ENCODE peak calls at places on chromosomes 12 and 14, in ten cellular contexts. One of them, this sample, is unnamed.

GRCh38 chr12:124032265-124032886 is 59.4 kb downstream of the ZNF664 start:
- DNase-seq in transverse colon: peak
- DNase-seq in neural progenitor cell: peak
- DNase-seq in IMR-90: peak
- DNase-seq in AG09309: no peak
- DNase-seq in CD4-positive, CD25-positive, alpha-beta regulatory T cell: no peak
- DNase-seq in CD8-positive, alpha-beta memory T cell: no peak
- DNase-seq in uterus: peak
- DNase-seq in Panc1: peak
- DNase-seq in GM12865: peak
- DNase-seq in this sample: peak

GRCh38 chr14:59036134-59036533 is 152.3 kb upstream of the DAAM1 start:
- DNase-seq in CD4-positive, CD25-positive, alpha-beta regulatory T cell: no peak
- DNase-seq in transverse colon: no peak
- DNase-seq in GM12865: no peak
- DNase-seq in neural progenitor cell: no peak
- DNase-seq in AG09309: no peak
- DNase-seq in uterus: no peak
- DNase-seq in CD8-positive, alpha-beta memory T cell: no peak
- DNase-seq in IMR-90: no peak
- DNase-seq in Panc1: no peak
- DNase-seq in this sample: no peak

GRCh38 chr14:29321646-29322045 is 555.1 kb downstream of the FOXG1 start:
- DNase-seq in IMR-90: peak
- DNase-seq in neural progenitor cell: no peak
- DNase-seq in transverse colon: no peak
- DNase-seq in AG09309: peak
- DNase-seq in GM12865: no peak
- DNase-seq in CD4-positive, CD25-positive, alpha-beta regulatory T cell: no peak
- DNase-seq in uterus: no peak
- DNase-seq in Panc1: no peak
- DNase-seq in CD8-positive, alpha-beta memory T cell: no peak
- DNase-seq in this sample: no peak

GRCh38 chr14:22555573-22556011 is 33.4 kb downstream of the DAD1 start:
- DNase-seq in Panc1: no peak
- DNase-seq in uterus: no peak
- DNase-seq in CD4-positive, CD25-positive, alpha-beta regulatory T cell: no peak
- DNase-seq in GM12865: peak
- DNase-seq in CD8-positive, alpha-beta memory T cell: peak
- DNase-seq in neural progenitor cell: no peak
- DNase-seq in transverse colon: no peak
- DNase-seq in IMR-90: peak
- DNase-seq in AG09309: no peak
- DNase-seq in this sample: peak

GRCh38 chr12:30996255-30996654 is 69.7 kb downstream of the TSPAN11 start:
- DNase-seq in CD4-positive, CD25-positive, alpha-beta regulatory T cell: no peak
- DNase-seq in uterus: no peak
- DNase-seq in Panc1: no peak
- DNase-seq in AG09309: no peak
- DNase-seq in IMR-90: peak
- DNase-seq in neural progenitor cell: no peak
- DNase-seq in GM12865: no peak
- DNase-seq in transverse colon: no peak
- DNase-seq in CD8-positive, alpha-beta memory T cell: no peak
- DNase-seq in this sample: no peak

GRCh38 chr12:75212072-75212471 is 2.4 kb upstream of the KCNC2 start:
- DNase-seq in GM12865: no peak
- DNase-seq in CD4-positive, CD25-positive, alpha-beta regulatory T cell: no peak
- DNase-seq in neural progenitor cell: no peak
- DNase-seq in uterus: no peak
- DNase-seq in CD8-positive, alpha-beta memory T cell: no peak
- DNase-seq in IMR-90: no peak
- DNase-seq in AG09309: no peak
- DNase-seq in Panc1: no peak
- DNase-seq in transverse colon: no peak
- DNase-seq in this sample: peak

GRCh38 chr14:72822946-72823611 is 70.8 kb downstream of the DPF3 start:
- DNase-seq in neural progenitor cell: no peak
- DNase-seq in uterus: no peak
- DNase-seq in GM12865: no peak
- DNase-seq in transverse colon: no peak
- DNase-seq in CD8-positive, alpha-beta memory T cell: no peak
- DNase-seq in IMR-90: no peak
- DNase-seq in Panc1: no peak
- DNase-seq in AG09309: no peak
- DNase-seq in CD4-positive, CD25-positive, alpha-beta regulatory T cell: no peak
- DNase-seq in this sample: no peak

GRCh38 chr12:57983150-57983857 is 41.9 kb downstream of the ATP23 start:
- DNase-seq in CD8-positive, alpha-beta memory T cell: no peak
- DNase-seq in CD4-positive, CD25-positive, alpha-beta regulatory T cell: no peak
- DNase-seq in transverse colon: peak
- DNase-seq in uterus: no peak
- DNase-seq in AG09309: peak
- DNase-seq in Panc1: peak
- DNase-seq in neural progenitor cell: peak
- DNase-seq in IMR-90: peak
- DNase-seq in GM12865: peak
- DNase-seq in this sample: peak

GRCh38 chr14:56632192-56632591 is 52.6 kb downstream of the TMEM260 start:
- DNase-seq in Panc1: no peak
- DNase-seq in uterus: no peak
- DNase-seq in transverse colon: no peak
- DNase-seq in CD4-positive, CD25-positive, alpha-beta regulatory T cell: no peak
- DNase-seq in neural progenitor cell: no peak
- DNase-seq in IMR-90: no peak
- DNase-seq in AG09309: no peak
- DNase-seq in CD8-positive, alpha-beta memory T cell: no peak
- DNase-seq in GM12865: no peak
- DNase-seq in this sample: no peak

GRCh38 chr14:56630707-56631106 is 51.1 kb downstream of the TMEM260 start:
- DNase-seq in CD4-positive, CD25-positive, alpha-beta regulatory T cell: no peak
- DNase-seq in GM12865: no peak
- DNase-seq in neural progenitor cell: no peak
- DNase-seq in AG09309: peak
- DNase-seq in CD8-positive, alpha-beta memory T cell: no peak
- DNase-seq in uterus: no peak
- DNase-seq in transverse colon: no peak
- DNase-seq in Panc1: no peak
- DNase-seq in IMR-90: peak
- DNase-seq in this sample: no peak

GRCh38 chr14:56633544-56633943 is 53.9 kb downstream of the TMEM260 start:
- DNase-seq in GM12865: no peak
- DNase-seq in IMR-90: peak
- DNase-seq in neural progenitor cell: no peak
- DNase-seq in uterus: no peak
- DNase-seq in transverse colon: no peak
- DNase-seq in CD8-positive, alpha-beta memory T cell: no peak
- DNase-seq in Panc1: no peak
- DNase-seq in AG09309: no peak
- DNase-seq in CD4-positive, CD25-positive, alpha-beta regulatory T cell: no peak
- DNase-seq in this sample: no peak

GRCh38 chr14:56635041-56635440 is 55.4 kb downstream of the TMEM260 start:
- DNase-seq in AG09309: no peak
- DNase-seq in transverse colon: no peak
- DNase-seq in IMR-90: no peak
- DNase-seq in Panc1: no peak
- DNase-seq in CD4-positive, CD25-positive, alpha-beta regulatory T cell: no peak
- DNase-seq in neural progenitor cell: no peak
- DNase-seq in CD8-positive, alpha-beta memory T cell: no peak
- DNase-seq in GM12865: no peak
- DNase-seq in uterus: no peak
- DNase-seq in this sample: no peak
- H3K4me3 ChIP-seq in AG09309: no peak
- H3K4me3 ChIP-seq in transverse colon: no peak
- H3K4me3 ChIP-seq in IMR-90: no peak
- H3K4me3 ChIP-seq in Panc1: no peak
- H3K4me3 ChIP-seq in CD4-positive, CD25-positive, alpha-beta regulatory T cell: no peak
- H3K4me3 ChIP-seq in neural progenitor cell: no peak
- H3K4me3 ChIP-seq in CD8-positive, alpha-beta memory T cell: no peak
- H3K4me3 ChIP-seq in GM12865: no peak
- H3K4me3 ChIP-seq in uterus: no peak
- H3K4me3 ChIP-seq in this sample: no peak

GRCh38 chr12:14167005-14167628 is 185.7 kb upstream of the GRIN2B start:
- DNase-seq in Panc1: peak
- DNase-seq in neural progenitor cell: peak
- DNase-seq in AG09309: peak
- DNase-seq in uterus: peak
- DNase-seq in transverse colon: peak
- DNase-seq in CD4-positive, CD25-positive, alpha-beta regulatory T cell: peak
- DNase-seq in CD8-positive, alpha-beta memory T cell: peak
- DNase-seq in IMR-90: peak
- DNase-seq in GM12865: peak
- DNase-seq in this sample: peak

GRCh38 chr12:14171111-14171510 is 189.7 kb upstream of the GRIN2B start:
- DNase-seq in Panc1: no peak
- DNase-seq in IMR-90: no peak
- DNase-seq in GM12865: peak
- DNase-seq in neural progenitor cell: no peak
- DNase-seq in uterus: no peak
- DNase-seq in transverse colon: no peak
- DNase-seq in CD8-positive, alpha-beta memory T cell: no peak
- DNase-seq in CD4-positive, CD25-positive, alpha-beta regulatory T cell: no peak
- DNase-seq in AG09309: no peak
- DNase-seq in this sample: no peak
- H3K4me3 ChIP-seq in Panc1: no peak
- H3K4me3 ChIP-seq in IMR-90: no peak
- H3K4me3 ChIP-seq in GM12865: no peak
- H3K4me3 ChIP-seq in neural progenitor cell: no peak
- H3K4me3 ChIP-seq in uterus: no peak
- H3K4me3 ChIP-seq in transverse colon: no peak
- H3K4me3 ChIP-seq in CD8-positive, alpha-beta memory T cell: no peak
- H3K4me3 ChIP-seq in CD4-positive, CD25-positive, alpha-beta regulatory T cell: no peak
- H3K4me3 ChIP-seq in AG09309: no peak
- H3K4me3 ChIP-seq in this sample: no peak

DNA sequence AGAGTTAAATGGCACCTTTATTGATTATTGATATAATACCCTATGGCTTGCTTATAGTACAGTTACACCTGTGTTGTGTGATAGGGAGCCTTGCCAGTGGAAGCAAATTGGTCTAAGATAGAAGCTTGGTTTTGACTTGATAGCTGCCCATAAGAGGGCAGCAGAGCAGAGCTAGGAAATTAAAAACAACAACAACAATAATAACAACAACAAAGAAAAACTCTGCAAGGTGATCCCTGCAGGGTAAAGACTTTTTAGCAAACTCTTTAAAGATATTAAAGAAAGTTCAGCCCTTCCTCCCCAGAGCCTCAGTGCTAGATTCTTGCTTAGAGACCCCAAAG is 18.0 kb upstream of the RNASE10 start:
- DNase-seq in IMR-90: no peak
- DNase-seq in Panc1: no peak
- DNase-seq in CD8-positive, alpha-beta memory T cell: no peak
- DNase-seq in GM12865: no peak
- DNase-seq in AG09309: no peak
- DNase-seq in neural progenitor cell: no peak
- DNase-seq in transverse colon: no peak
- DNase-seq in uterus: no peak
- DNase-seq in CD4-positive, CD25-positive, alpha-beta regulatory T cell: no peak
- DNase-seq in this sample: no peak
- H3K4me3 ChIP-seq in IMR-90: no peak
- H3K4me3 ChIP-seq in Panc1: no peak
- H3K4me3 ChIP-seq in CD8-positive, alpha-beta memory T cell: no peak
- H3K4me3 ChIP-seq in GM12865: no peak
- H3K4me3 ChIP-seq in AG09309: no peak
- H3K4me3 ChIP-seq in neural progenitor cell: no peak
- H3K4me3 ChIP-seq in transverse colon: no peak
- H3K4me3 ChIP-seq in uterus: no peak
- H3K4me3 ChIP-seq in CD4-positive, CD25-positive, alpha-beta regulatory T cell: peak
- H3K4me3 ChIP-seq in this sample: no peak

GRCh38 chr12:16949351-16949750 is 343.4 kb upstream of the LMO3 start:
- DNase-seq in CD8-positive, alpha-beta memory T cell: no peak
- DNase-seq in AG09309: no peak
- DNase-seq in CD4-positive, CD25-positive, alpha-beta regulatory T cell: no peak
- DNase-seq in transverse colon: no peak
- DNase-seq in neural progenitor cell: peak
- DNase-seq in Panc1: no peak
- DNase-seq in uterus: no peak
- DNase-seq in IMR-90: no peak
- DNase-seq in GM12865: no peak
- DNase-seq in this sample: no peak

GRCh38 chr12:16950041-16950677 is 344.2 kb upstream of the LMO3 start:
- DNase-seq in uterus: no peak
- DNase-seq in GM12865: no peak
- DNase-seq in CD4-positive, CD25-positive, alpha-beta regulatory T cell: no peak
- DNase-seq in neural progenitor cell: peak
- DNase-seq in Panc1: no peak
- DNase-seq in AG09309: no peak
- DNase-seq in transverse colon: no peak
- DNase-seq in IMR-90: no peak
- DNase-seq in CD8-positive, alpha-beta memory T cell: no peak
- DNase-seq in this sample: no peak

GRCh38 chr12:16955083-16955657 is 349.2 kb upstream of the LMO3 start:
- DNase-seq in Panc1: no peak
- DNase-seq in IMR-90: no peak
- DNase-seq in neural progenitor cell: no peak
- DNase-seq in CD8-positive, alpha-beta memory T cell: no peak
- DNase-seq in uterus: no peak
- DNase-seq in CD4-positive, CD25-positive, alpha-beta regulatory T cell: no peak
- DNase-seq in GM12865: no peak
- DNase-seq in AG09309: no peak
- DNase-seq in transverse colon: no peak
- DNase-seq in this sample: no peak
- H3K4me3 ChIP-seq in Panc1: no peak
- H3K4me3 ChIP-seq in IMR-90: no peak
- H3K4me3 ChIP-seq in neural progenitor cell: no peak
- H3K4me3 ChIP-seq in CD8-positive, alpha-beta memory T cell: no peak
- H3K4me3 ChIP-seq in uterus: no peak
- H3K4me3 ChIP-seq in CD4-positive, CD25-positive, alpha-beta regulatory T cell: no peak
- H3K4me3 ChIP-seq in GM12865: no peak
- H3K4me3 ChIP-seq in AG09309: no peak
- H3K4me3 ChIP-seq in transverse colon: no peak
- H3K4me3 ChIP-seq in this sample: no peak

DNA sequence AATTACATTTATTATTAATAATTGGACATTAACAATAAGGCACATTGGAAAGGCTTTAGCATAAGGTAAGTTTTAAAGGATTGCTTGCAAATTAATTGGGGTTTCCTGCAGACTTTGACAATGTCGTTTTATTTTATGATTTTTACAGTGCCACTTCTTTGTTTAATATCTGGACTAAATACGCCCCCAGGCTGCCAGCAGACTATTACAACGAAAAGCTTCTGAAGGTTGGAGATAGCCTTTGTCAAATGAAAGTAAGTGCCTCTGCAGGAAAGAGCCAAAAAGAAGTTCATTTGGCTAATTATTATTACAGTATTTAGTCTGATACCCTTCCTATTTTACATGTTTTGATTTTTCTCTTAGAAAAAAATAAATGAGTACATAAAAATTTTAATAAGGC is 11.3 kb downstream of the CFAP54 start:
- DNase-seq in Panc1: no peak
- DNase-seq in GM12865: peak
- DNase-seq in AG09309: no peak
- DNase-seq in neural progenitor cell: no peak
- DNase-seq in CD8-positive, alpha-beta memory T cell: no peak
- DNase-seq in CD4-positive, CD25-positive, alpha-beta regulatory T cell: no peak
- DNase-seq in IMR-90: peak
- DNase-seq in uterus: no peak
- DNase-seq in transverse colon: no peak
- DNase-seq in this sample: peak
- H3K4me3 ChIP-seq in Panc1: no peak
- H3K4me3 ChIP-seq in GM12865: no peak
- H3K4me3 ChIP-seq in AG09309: no peak
- H3K4me3 ChIP-seq in neural progenitor cell: no peak
- H3K4me3 ChIP-seq in CD8-positive, alpha-beta memory T cell: no peak
- H3K4me3 ChIP-seq in CD4-positive, CD25-positive, alpha-beta regulatory T cell: peak
- H3K4me3 ChIP-seq in IMR-90: no peak
- H3K4me3 ChIP-seq in uterus: no peak
- H3K4me3 ChIP-seq in transverse colon: no peak
- H3K4me3 ChIP-seq in this sample: no peak

GRCh38 chr12:46438719-46439319 is 66.2 kb upstream of the SLC38A2 start:
- DNase-seq in IMR-90: no peak
- DNase-seq in CD4-positive, CD25-positive, alpha-beta regulatory T cell: no peak
- DNase-seq in transverse colon: no peak
- DNase-seq in CD8-positive, alpha-beta memory T cell: no peak
- DNase-seq in Panc1: no peak
- DNase-seq in neural progenitor cell: no peak
- DNase-seq in uterus: no peak
- DNase-seq in GM12865: no peak
- DNase-seq in AG09309: no peak
- DNase-seq in this sample: no peak
- H3K4me3 ChIP-seq in IMR-90: no peak
- H3K4me3 ChIP-seq in CD4-positive, CD25-positive, alpha-beta regulatory T cell: no peak
- H3K4me3 ChIP-seq in transverse colon: no peak
- H3K4me3 ChIP-seq in CD8-positive, alpha-beta memory T cell: no peak
- H3K4me3 ChIP-seq in Panc1: no peak
- H3K4me3 ChIP-seq in neural progenitor cell: no peak
- H3K4me3 ChIP-seq in uterus: no peak
- H3K4me3 ChIP-seq in GM12865: no peak
- H3K4me3 ChIP-seq in AG09309: no peak
- H3K4me3 ChIP-seq in this sample: no peak

This sample was measured in Jurkat, Clone E6-1.